ENCODE peak calls at places on chromosomes 4 and X, in eight cellular contexts. One of them, this sample, is unnamed.

GRCh38 chrX:45445745-45446412 is 245.2 kb upstream of the DIPK2B start:
- DNase-seq in neural progenitor cell: no peak
- DNase-seq in lower leg skin: no peak
- DNase-seq in HFF-Myc: peak; percentile 45
- DNase-seq in psoas muscle: no peak
- DNase-seq in GM12865: no peak
- DNase-seq in WERI-Rb-1: no peak
- DNase-seq in lower lobe of right lung: no peak
- DNase-seq in this sample: peak; percentile 74

GRCh38 chr4:1868293-1868692 is 2.9 kb upstream of the NSD2 start:
- DNase-seq in lower leg skin: no peak
- DNase-seq in psoas muscle: no peak
- DNase-seq in HFF-Myc: no peak
- DNase-seq in GM12865: no peak
- DNase-seq in lower lobe of right lung: no peak
- DNase-seq in WERI-Rb-1: no peak
- DNase-seq in neural progenitor cell: no peak
- DNase-seq in this sample: no peak

GRCh38 chrX:107442914-107443527 is 6.4 kb upstream of the FRMPD3 start:
- DNase-seq in psoas muscle: no peak
- DNase-seq in lower lobe of right lung: no peak
- DNase-seq in WERI-Rb-1: no peak
- DNase-seq in neural progenitor cell: no peak
- DNase-seq in lower leg skin: no peak
- DNase-seq in GM12865: no peak
- DNase-seq in HFF-Myc: no peak
- DNase-seq in this sample: no peak

GRCh38 chr4:10320130-10320529 is 137.1 kb downstream of the ZNF518B start:
- DNase-seq in neural progenitor cell: no peak
- DNase-seq in psoas muscle: no peak
- DNase-seq in HFF-Myc: no peak
- DNase-seq in WERI-Rb-1: no peak
- DNase-seq in lower lobe of right lung: no peak
- DNase-seq in GM12865: no peak
- DNase-seq in lower leg skin: no peak
- DNase-seq in this sample: no peak

GRCh38 chrX:42710452-42710851 is 67.5 kb downstream of the PPP1R2C start:
- DNase-seq in GM12865: peak; percentile 32
- DNase-seq in psoas muscle: no peak
- DNase-seq in HFF-Myc: no peak
- DNase-seq in neural progenitor cell: no peak
- DNase-seq in WERI-Rb-1: no peak
- DNase-seq in lower lobe of right lung: no peak
- DNase-seq in lower leg skin: no peak
- DNase-seq in this sample: no peak

GRCh38 chrX:20414781-20415445 is 148.2 kb upstream of the RPS6KA3 start:
- DNase-seq in GM12865: no peak
- DNase-seq in lower leg skin: no peak
- DNase-seq in lower lobe of right lung: no peak
- DNase-seq in HFF-Myc: no peak
- DNase-seq in psoas muscle: no peak
- DNase-seq in WERI-Rb-1: no peak
- DNase-seq in neural progenitor cell: no peak
- DNase-seq in this sample: peak; percentile 33

GRCh38 chr4:11514780-11515432 is 86.2 kb upstream of the HS3ST1 start:
- DNase-seq in WERI-Rb-1: peak; percentile 66
- DNase-seq in HFF-Myc: no peak
- DNase-seq in lower leg skin: no peak
- DNase-seq in neural progenitor cell: no peak
- DNase-seq in GM12865: no peak
- DNase-seq in lower lobe of right lung: no peak
- DNase-seq in psoas muscle: no peak
- DNase-seq in this sample: no peak

GRCh38 chrX:85111347-85111746 is 107.7 kb downstream of the APOOL start:
- DNase-seq in WERI-Rb-1: no peak
- DNase-seq in lower leg skin: no peak
- DNase-seq in GM12865: no peak
- DNase-seq in lower lobe of right lung: no peak
- DNase-seq in neural progenitor cell: no peak
- DNase-seq in HFF-Myc: no peak
- DNase-seq in psoas muscle: no peak
- DNase-seq in this sample: peak; percentile 3

GRCh38 chr4:53189011-53189410 is 176.8 kb downstream of the SCFD2 start:
- DNase-seq in HFF-Myc: no peak
- DNase-seq in lower lobe of right lung: no peak
- DNase-seq in psoas muscle: no peak
- DNase-seq in WERI-Rb-1: no peak
- DNase-seq in neural progenitor cell: no peak
- DNase-seq in GM12865: no peak
- DNase-seq in lower leg skin: no peak
- DNase-seq in this sample: peak; percentile 88

GRCh38 chrX:11665144-11666040 is at the start of gene ARHGAP6:
- DNase-seq in GM12865: peak; percentile 29
- DNase-seq in neural progenitor cell: peak; percentile 71
- DNase-seq in HFF-Myc: no peak
- DNase-seq in WERI-Rb-1: peak; percentile 9
- DNase-seq in psoas muscle: peak; percentile 49
- DNase-seq in lower leg skin: peak; percentile 85
- DNase-seq in lower lobe of right lung: peak; percentile 33
- DNase-seq in this sample: peak; percentile 41

GRCh38 chr4:120052840-120053239 is 13.8 kb downstream of the MAD2L1 start:
- DNase-seq in neural progenitor cell: no peak
- DNase-seq in HFF-Myc: peak; percentile 56
- DNase-seq in lower lobe of right lung: peak; percentile 55
- DNase-seq in lower leg skin: no peak
- DNase-seq in psoas muscle: peak; percentile 18
- DNase-seq in WERI-Rb-1: no peak
- DNase-seq in GM12865: no peak
- DNase-seq in this sample: peak; percentile 92

GRCh38 chr4:173281001-173281400 is 53.2 kb downstream of the HMGB2 start:
- DNase-seq in psoas muscle: no peak
- DNase-seq in GM12865: no peak
- DNase-seq in neural progenitor cell: no peak
- DNase-seq in HFF-Myc: no peak
- DNase-seq in lower lobe of right lung: no peak
- DNase-seq in lower leg skin: no peak
- DNase-seq in WERI-Rb-1: no peak
- DNase-seq in this sample: no peak

GRCh38 chrX:102899940-102900916 is 36.8 kb upstream of the RAB40AL start:
- DNase-seq in lower leg skin: peak; percentile 88
- DNase-seq in HFF-Myc: peak; percentile 21
- DNase-seq in GM12865: peak; percentile 66
- DNase-seq in lower lobe of right lung: peak; percentile 47
- DNase-seq in WERI-Rb-1: peak; percentile 73
- DNase-seq in neural progenitor cell: peak; percentile 60
- DNase-seq in psoas muscle: peak; percentile 41
- DNase-seq in this sample: peak; percentile 67

GRCh38 chrX:8743126-8743732 is 11.3 kb upstream of the ANOS1 start:
- DNase-seq in GM12865: peak; percentile 35
- DNase-seq in lower leg skin: peak; percentile 88
- DNase-seq in psoas muscle: peak; percentile 56
- DNase-seq in neural progenitor cell: peak; percentile 59
- DNase-seq in HFF-Myc: no peak
- DNase-seq in lower lobe of right lung: peak; percentile 62
- DNase-seq in WERI-Rb-1: peak; percentile 54
- DNase-seq in this sample: peak; percentile 25

GRCh38 chr4:133565379-133565778 is 416.3 kb downstream of the PCDH10 start:
- DNase-seq in HFF-Myc: no peak
- DNase-seq in neural progenitor cell: no peak
- DNase-seq in WERI-Rb-1: no peak
- DNase-seq in psoas muscle: no peak
- DNase-seq in GM12865: no peak
- DNase-seq in lower lobe of right lung: no peak
- DNase-seq in lower leg skin: no peak
- DNase-seq in this sample: no peak

GRCh38 chr4:17699380-17699779 is 82.0 kb downstream of the FAM184B start:
- DNase-seq in neural progenitor cell: no peak
- DNase-seq in psoas muscle: no peak
- DNase-seq in HFF-Myc: no peak
- DNase-seq in lower leg skin: no peak
- DNase-seq in WERI-Rb-1: no peak
- DNase-seq in lower lobe of right lung: no peak
- DNase-seq in GM12865: no peak
- DNase-seq in this sample: no peak

GRCh38 chr4:35565640-35566039 is 678.7 kb downstream of the ARAP2 start:
- DNase-seq in psoas muscle: no peak
- DNase-seq in lower lobe of right lung: no peak
- DNase-seq in GM12865: no peak
- DNase-seq in lower leg skin: no peak
- DNase-seq in HFF-Myc: no peak
- DNase-seq in neural progenitor cell: no peak
- DNase-seq in WERI-Rb-1: no peak
- DNase-seq in this sample: no peak

GRCh38 chr4:12499693-12500092 is 984.4 kb downstream of the RAB28 start:
- DNase-seq in lower leg skin: no peak
- DNase-seq in HFF-Myc: no peak
- DNase-seq in neural progenitor cell: no peak
- DNase-seq in lower lobe of right lung: no peak
- DNase-seq in GM12865: no peak
- DNase-seq in psoas muscle: no peak
- DNase-seq in WERI-Rb-1: no peak
- DNase-seq in this sample: no peak

GRCh38 chr4:2302387-2303119 is 40.6 kb upstream of the MXD4 start:
- DNase-seq in psoas muscle: no peak
- DNase-seq in GM12865: no peak
- DNase-seq in lower lobe of right lung: no peak
- DNase-seq in HFF-Myc: no peak
- DNase-seq in neural progenitor cell: no peak
- DNase-seq in WERI-Rb-1: no peak
- DNase-seq in lower leg skin: no peak
- DNase-seq in this sample: no peak

GRCh38 chr4:24984602-24985532 is 45.9 kb downstream of the LGI2 start:
- DNase-seq in lower leg skin: no peak
- DNase-seq in GM12865: no peak
- DNase-seq in WERI-Rb-1: no peak
- DNase-seq in HFF-Myc: no peak
- DNase-seq in psoas muscle: no peak
- DNase-seq in lower lobe of right lung: no peak
- DNase-seq in neural progenitor cell: peak; percentile 9
- DNase-seq in this sample: no peak

GRCh38 chr4:122716825-122717448 is 15.6 kb upstream of the BBS12 start:
- DNase-seq in GM12865: peak; percentile 75
- DNase-seq in WERI-Rb-1: peak; percentile 89
- DNase-seq in lower leg skin: no peak
- DNase-seq in HFF-Myc: peak; percentile 65
- DNase-seq in psoas muscle: peak; percentile 46
- DNase-seq in lower lobe of right lung: peak; percentile 67
- DNase-seq in neural progenitor cell: peak; percentile 77
- DNase-seq in this sample: peak; percentile 61

GRCh38 chrX:94576367-94577004 is 902.5 kb downstream of the FAM133A start:
- DNase-seq in lower leg skin: no peak
- DNase-seq in GM12865: no peak
- DNase-seq in psoas muscle: no peak
- DNase-seq in lower lobe of right lung: no peak
- DNase-seq in WERI-Rb-1: no peak
- DNase-seq in neural progenitor cell: no peak
- DNase-seq in HFF-Myc: no peak
- DNase-seq in this sample: no peak
- TF ChIP-seq CTCF in lower leg skin: no peak
- TF ChIP-seq CTCF in GM12865: no peak
- TF ChIP-seq CTCF in psoas muscle: no peak
- TF ChIP-seq CTCF in lower lobe of right lung: no peak
- TF ChIP-seq CTCF in WERI-Rb-1: no peak
- TF ChIP-seq CTCF in neural progenitor cell: peak; percentile 54
- TF ChIP-seq CTCF in HFF-Myc: no peak
- TF ChIP-seq CTCF in this sample: no peak

GRCh38 chrX:153055827-153056748 is at the start of gene PNMA3:
- DNase-seq in neural progenitor cell: peak; percentile 45
- DNase-seq in lower lobe of right lung: no peak
- DNase-seq in WERI-Rb-1: no peak
- DNase-seq in psoas muscle: no peak
- DNase-seq in HFF-Myc: no peak
- DNase-seq in lower leg skin: no peak
- DNase-seq in GM12865: no peak
- DNase-seq in this sample: no peak
- H3K4me3 ChIP-seq in neural progenitor cell: peak within 1 kb of the TSS; percentile 34
- H3K4me3 ChIP-seq in lower lobe of right lung: no peak within 1 kb of the TSS
- H3K4me3 ChIP-seq in WERI-Rb-1: no peak within 1 kb of the TSS
- H3K4me3 ChIP-seq in psoas muscle: peak within 1 kb of the TSS; percentile 43
- H3K4me3 ChIP-seq in HFF-Myc: no peak within 1 kb of the TSS
- H3K4me3 ChIP-seq in lower leg skin: no peak within 1 kb of the TSS
- H3K4me3 ChIP-seq in GM12865: no peak within 1 kb of the TSS
- H3K4me3 ChIP-seq in this sample: no peak within 1 kb of the TSS

DNA sequence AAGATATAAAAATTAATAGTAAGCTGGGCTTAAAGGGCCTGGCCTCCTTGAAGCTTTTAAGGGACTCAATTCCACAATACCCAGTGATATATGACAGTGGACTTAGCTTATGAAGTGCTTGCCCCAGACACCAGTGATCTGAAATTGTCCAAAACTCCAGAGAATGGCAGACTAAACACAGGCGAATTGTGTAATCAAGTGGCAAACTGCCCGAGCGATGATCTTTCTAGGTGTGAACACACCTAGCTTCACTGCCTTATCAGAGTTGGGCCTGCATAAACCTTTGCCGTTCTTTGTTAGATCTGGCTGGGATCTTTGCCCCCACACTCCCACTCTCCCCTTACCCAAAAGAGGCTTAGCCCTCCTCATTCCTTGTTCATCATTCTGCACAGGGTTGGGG is 62.5 kb upstream of the SH3RF1 start:
- DNase-seq in lower lobe of right lung: no peak
- DNase-seq in lower leg skin: no peak
- DNase-seq in psoas muscle: no peak
- DNase-seq in neural progenitor cell: no peak
- DNase-seq in GM12865: no peak
- DNase-seq in HFF-Myc: no peak
- DNase-seq in WERI-Rb-1: no peak
- DNase-seq in this sample: no peak
- TF ChIP-seq CTCF in lower lobe of right lung: no peak
- TF ChIP-seq CTCF in lower leg skin: no peak
- TF ChIP-seq CTCF in psoas muscle: no peak
- TF ChIP-seq CTCF in neural progenitor cell: no peak
- TF ChIP-seq CTCF in GM12865: no peak
- TF ChIP-seq CTCF in HFF-Myc: no peak
- TF ChIP-seq CTCF in WERI-Rb-1: no peak
- TF ChIP-seq CTCF in this sample: no peak

DNA sequence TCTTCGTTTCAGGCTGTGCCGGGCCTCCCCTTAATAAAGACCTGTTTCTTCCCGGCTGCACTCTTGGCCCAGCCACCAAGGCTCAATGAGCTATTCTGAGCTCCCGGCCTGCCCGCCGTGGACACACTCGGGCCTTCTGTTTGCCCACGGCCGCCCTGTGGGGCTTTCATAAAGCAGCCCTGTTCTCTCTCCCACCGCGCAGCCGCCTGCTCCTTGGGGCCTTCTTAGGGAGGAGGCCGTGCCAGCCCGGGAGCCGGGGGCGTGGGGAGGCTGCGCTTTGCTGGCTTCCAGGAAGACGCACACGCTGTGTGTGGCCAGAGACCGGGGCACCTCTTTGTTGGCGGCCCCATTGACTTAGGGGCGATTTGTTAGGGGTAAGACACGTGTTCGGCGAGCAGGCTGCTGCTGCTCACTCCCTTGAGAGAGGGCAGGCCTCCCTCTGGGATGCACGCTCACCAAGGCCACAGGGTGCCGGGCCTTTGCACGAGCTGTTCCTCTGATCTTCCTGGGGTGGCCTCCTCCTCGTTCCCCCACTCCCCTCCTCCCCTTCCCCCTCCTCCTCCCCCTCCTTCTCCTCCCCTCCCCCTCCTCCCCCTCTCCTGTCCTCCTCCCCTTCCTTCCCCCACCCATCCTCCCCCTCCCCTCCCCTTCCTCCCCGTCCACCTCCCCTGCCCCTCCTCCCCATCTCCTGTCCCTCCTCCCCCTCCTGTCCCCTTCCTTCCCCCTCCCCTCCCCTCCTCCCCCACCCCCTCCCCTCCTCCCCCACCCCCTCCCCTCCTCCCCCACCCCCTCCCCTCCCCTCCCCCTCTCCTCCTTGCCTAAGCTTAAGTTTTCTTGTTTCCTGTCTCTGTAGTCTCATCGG is 11.3 kb downstream of the BLOC1S4 start:
- DNase-seq in lower leg skin: no peak
- DNase-seq in GM12865: no peak
- DNase-seq in WERI-Rb-1: no peak
- DNase-seq in lower lobe of right lung: no peak
- DNase-seq in neural progenitor cell: peak; percentile 86
- DNase-seq in psoas muscle: no peak
- DNase-seq in HFF-Myc: no peak
- DNase-seq in this sample: peak; percentile 62
- H3K4me3 ChIP-seq in lower leg skin: no peak overlapping the region
- H3K4me3 ChIP-seq in GM12865: no peak overlapping the region
- H3K4me3 ChIP-seq in WERI-Rb-1: no peak overlapping the region
- H3K4me3 ChIP-seq in lower lobe of right lung: no peak overlapping the region
- H3K4me3 ChIP-seq in neural progenitor cell: peak overlapping the region; percentile 21
- H3K4me3 ChIP-seq in psoas muscle: no peak overlapping the region
- H3K4me3 ChIP-seq in HFF-Myc: no peak overlapping the region
- H3K4me3 ChIP-seq in this sample: no peak overlapping the region